ENCODE peak calls at places on chromosomes 11 and 22, in seven cellular contexts. B is fibroblast of lung, A is upper lobe of left lung, Z is A549, O is brain microvascular endothelial cell, Q is upper lobe of right lung, U is heart right ventricle. S is an unnamed sample.

GRCh38 chr11:63573881-63574855 is 11.0 kb upstream of the PLAAT2 start:
- DNase-seq in B (peak), A (peak), Z (no peak), O (peak), Q (no peak), U (peak), S (no peak)

GRCh38 chr11:65047581-65048422 is 6.8 kb downstream of the SAC3D1 start:
- DNase-seq in B (peak), A (no peak), Z (no peak), O (no peak), Q (no peak), U (no peak), S (no peak)

GRCh38 chr11:56545531-56545930 is 2.5 kb upstream of the OR5M11 start:
- DNase-seq in B (no peak), A (no peak), Z (no peak), O (no peak), Q (no peak), U (no peak), S (no peak)

GRCh38 chr11:114291381-114291780 is 4.8 kb upstream of the NNMT start:
- DNase-seq in B (peak), A (no peak), Z (no peak), O (peak), Q (no peak), U (no peak), S (no peak)

GRCh38 chr22:23226497-23226850 is 46.2 kb downstream of the BCR start:
- DNase-seq in B (no peak), A (no peak), Z (no peak), O (no peak), Q (no peak), U (no peak), S (no peak)

GRCh38 chr22:36986242-36986821 is 32.9 kb downstream of the TST start:
- DNase-seq in B (no peak), A (no peak), Z (no peak), O (no peak), Q (no peak), U (no peak), S (no peak)

GRCh38 chr11:35661539-35661938 is 1.0 kb upstream of the TRIM44 start:
- DNase-seq in B (no peak), A (no peak), Z (no peak), O (no peak), Q (no peak), U (no peak), S (no peak)

GRCh38 chr11:8745431-8745986 is 62.9 kb downstream of the RPL27A start:
- DNase-seq in B (peak), A (no peak), Z (no peak), O (no peak), Q (no peak), U (no peak), S (no peak)

GRCh38 chr22:46303347-46303965 is 6.8 kb downstream of the GTSE1 start:
- DNase-seq in B (peak), A (no peak), Z (no peak), O (no peak), Q (no peak), U (no peak), S (no peak)

GRCh38 chr11:65551572-65552398 is 6.4 kb downstream of the LTBP3 start:
- DNase-seq in B (no peak), A (peak), Z (peak), O (no peak), Q (peak), U (no peak), S (no peak)

GRCh38 chr11:2234963-2235362 is 35.4 kb downstream of the ASCL2 start:
- DNase-seq in B (no peak), A (no peak), Z (no peak), O (no peak), Q (no peak), U (no peak), S (no peak)

GRCh38 chr11:44564653-44565007 is 833 bp upstream of the CD82 start:
- DNase-seq in B (peak), A (peak), Z (peak), O (peak), Q (peak), U (no peak), S (peak)

GRCh38 chr11:83061883-83062282 is 9.8 kb downstream of the RAB30 start:
- DNase-seq in B (no peak), A (no peak), Z (no peak), O (no peak), Q (no peak), U (no peak), S (no peak)

GRCh38 chr11:84922836-84923235 is 704.3 kb downstream of the DLG2 start:
- DNase-seq in B (no peak), A (no peak), Z (no peak), O (no peak), Q (no peak), U (no peak), S (no peak)
- H3K4me3 ChIP-seq in B (no peak), A (no peak), Z (no peak), O (peak), Q (no peak), U (peak), S (peak)

GRCh38 chr11:57663975-57664374 is 3.9 kb upstream of the ZDHHC5 start:
- DNase-seq in B (no peak), A (no peak), Z (no peak), O (no peak), Q (no peak), U (no peak), S (no peak)

GRCh38 chr11:57659669-57660068 is 2.1 kb downstream of the CLP1 start:
- DNase-seq in B (no peak), A (no peak), Z (no peak), O (no peak), Q (no peak), U (no peak), S (no peak)

GRCh38 chr11:57658023-57658361 is 430 bp downstream of the CLP1 start:
- DNase-seq in B (no peak), A (no peak), Z (no peak), O (no peak), Q (no peak), U (no peak), S (no peak)

GRCh38 chr11:57667065-57667714 is 724 bp upstream of the ZDHHC5 start:
- DNase-seq in B (peak), A (peak), Z (peak), O (peak), Q (peak), U (peak), S (peak)

DNA sequence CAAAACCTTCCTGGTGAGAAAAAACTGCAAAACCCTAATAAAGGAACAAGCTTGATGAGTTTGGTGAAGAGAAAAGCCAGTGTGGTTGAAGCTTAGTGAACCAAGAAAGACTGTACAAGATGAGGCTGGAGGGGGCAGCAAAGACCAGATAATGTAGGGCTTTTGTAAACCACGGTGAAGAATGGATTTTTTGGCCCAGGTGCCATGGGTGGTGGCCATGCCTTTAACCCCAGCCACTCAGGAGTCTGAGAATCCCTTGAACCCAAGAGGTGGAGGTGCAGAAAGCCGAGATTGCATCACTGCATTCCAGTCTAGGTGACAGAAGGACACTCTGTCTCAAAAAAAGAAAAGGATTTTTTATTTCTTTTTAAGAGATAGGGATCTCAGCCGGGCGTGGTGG is 5.0 kb upstream of the ZDHHC5 start:
- DNase-seq in B (no peak), A (no peak), Z (no peak), O (no peak), Q (no peak), U (no peak), S (no peak)
- TF ChIP-seq CTCF in B (no peak), A (no peak), Z (no peak), O (no peak), Q (no peak), U (no peak), S (no peak)

DNA sequence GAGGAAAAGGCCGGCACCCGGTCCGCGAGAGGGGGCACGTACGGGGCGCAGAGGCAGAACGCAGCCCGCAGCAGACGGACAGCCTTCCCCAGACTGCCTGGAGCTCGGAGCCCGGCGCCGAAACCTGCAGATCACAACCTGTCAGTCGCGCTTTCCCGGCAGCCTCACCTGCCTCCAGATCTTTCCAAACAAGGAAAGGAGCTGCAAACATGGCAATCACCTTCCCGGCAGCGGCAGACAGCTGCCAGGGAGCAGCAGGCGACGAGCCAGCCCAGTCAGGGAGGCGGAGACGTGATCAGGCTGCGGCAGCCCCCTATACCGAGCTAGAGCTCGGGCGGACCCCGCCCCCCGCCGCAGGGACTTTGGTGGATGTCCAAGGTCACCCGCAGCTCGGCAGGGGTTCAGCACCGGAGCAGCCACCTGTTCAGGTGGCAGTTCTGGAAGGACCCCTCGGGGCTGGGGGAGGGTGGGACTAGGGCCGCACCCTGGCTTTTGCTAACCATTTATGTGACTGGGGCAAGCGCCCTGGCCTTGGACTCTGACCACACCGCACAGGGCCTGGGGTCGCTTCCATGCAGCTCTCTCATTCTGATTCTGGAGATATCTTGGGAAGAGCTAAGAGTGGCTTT is 143.8 kb downstream of the NECTIN1 start:
- DNase-seq in B (peak), A (peak), Z (no peak), O (no peak), Q (no peak), U (no peak), S (peak)
- H3K27ac ChIP-seq in B (no peak), A (no peak), Z (no peak), O (no peak), Q (no peak), U (no peak), S (peak)

GRCh38 chr11:118633979-118634378 is 26.6 kb downstream of the PHLDB1 start:
- DNase-seq in B (peak), A (no peak), Z (no peak), O (no peak), Q (no peak), U (no peak), S (no peak)

GRCh38 chr11:118635642-118636041 is 28.2 kb downstream of the PHLDB1 start:
- DNase-seq in B (no peak), A (no peak), Z (no peak), O (no peak), Q (no peak), U (no peak), S (no peak)

GRCh38 chr11:118636569-118637290 is 29.3 kb downstream of the PHLDB1 start:
- DNase-seq in B (no peak), A (no peak), Z (no peak), O (no peak), Q (no peak), U (no peak), S (no peak)

GRCh38 chr11:118634435-118635236 is 27.2 kb downstream of the PHLDB1 start:
- DNase-seq in B (peak), A (peak), Z (no peak), O (no peak), Q (peak), U (peak), S (peak)

DNA sequence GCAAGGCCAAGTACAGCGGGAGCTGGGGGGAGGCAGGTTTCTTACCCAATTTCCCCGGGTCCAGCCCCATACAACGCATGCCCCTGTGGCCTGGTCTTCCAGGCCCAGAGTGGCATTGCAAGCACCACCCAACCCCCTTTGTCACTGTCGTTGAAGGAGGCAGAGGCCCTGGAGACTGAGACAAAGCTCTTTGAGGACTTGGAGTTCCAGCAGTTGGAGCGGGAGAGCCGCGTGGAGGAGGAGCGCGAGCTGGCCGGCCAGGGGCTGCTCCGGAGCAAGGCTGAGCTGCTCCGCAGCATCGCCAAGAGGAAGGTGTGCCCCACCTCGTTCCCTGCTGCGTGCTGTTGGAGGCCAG is 27.8 kb downstream of the PHLDB1 start:
- DNase-seq in B (no peak), A (peak), Z (no peak), O (no peak), Q (no peak), U (no peak), S (no peak)
- H3K4me3 ChIP-seq in B (no peak), A (no peak), Z (no peak), O (no peak), Q (peak), U (no peak), S (peak)

S was measured in dorsolateral prefrontal cortex.